ENCODE peak calls at places on chromosomes 16 and 17, in four cellular contexts. One of them, this sample, is unnamed.

GRCh38 chr16:80114699-80115098 is 426.1 kb upstream of the DYNLRB2 start:
- DNase-seq in foreskin fibroblast: no peak
- DNase-seq in mesendoderm: no peak
- DNase-seq in fibroblast of mammary gland: no peak
- DNase-seq in this sample: no peak

GRCh38 chr16:75475420-75475847 is 10.9 kb upstream of the TMEM170A start:
- DNase-seq in fibroblast of mammary gland: no peak
- DNase-seq in foreskin fibroblast: no peak
- DNase-seq in mesendoderm: no peak
- DNase-seq in this sample: no peak

GRCh38 chr17:1007310-1008007 is 10.5 kb downstream of the TIMM22 start:
- DNase-seq in fibroblast of mammary gland: no peak
- DNase-seq in mesendoderm: no peak
- DNase-seq in foreskin fibroblast: no peak
- DNase-seq in this sample: peak

GRCh38 chr17:29176500-29177351 is 3.5 kb downstream of the MYO18A start:
- DNase-seq in fibroblast of mammary gland: peak
- DNase-seq in mesendoderm: peak
- DNase-seq in foreskin fibroblast: peak
- DNase-seq in this sample: peak

GRCh38 chr17:46841561-46842379 is 9.6 kb upstream of the WNT9B start:
- DNase-seq in fibroblast of mammary gland: no peak
- DNase-seq in mesendoderm: peak
- DNase-seq in foreskin fibroblast: peak
- DNase-seq in this sample: no peak

GRCh38 chr17:15780188-15780587 is 48.1 kb downstream of the TBC1D26 start:
- DNase-seq in foreskin fibroblast: no peak
- DNase-seq in mesendoderm: no peak
- DNase-seq in fibroblast of mammary gland: no peak
- DNase-seq in this sample: no peak

GRCh38 chr17:7801582-7801981 is 32.4 kb upstream of the KDM6B start:
- DNase-seq in fibroblast of mammary gland: no peak
- DNase-seq in foreskin fibroblast: no peak
- DNase-seq in mesendoderm: no peak
- DNase-seq in this sample: no peak

GRCh38 chr17:20156196-20157077 is 147.3 kb downstream of the SPECC1 start:
- DNase-seq in fibroblast of mammary gland: peak
- DNase-seq in mesendoderm: peak
- DNase-seq in foreskin fibroblast: peak
- DNase-seq in this sample: peak

GRCh38 chr17:9151091-9151490 is 129.8 kb downstream of the NTN1 start:
- DNase-seq in foreskin fibroblast: no peak
- DNase-seq in fibroblast of mammary gland: no peak
- DNase-seq in mesendoderm: peak
- DNase-seq in this sample: no peak

GRCh38 chr16:12688972-12689850 is 114.5 kb downstream of the CPPED1 start:
- DNase-seq in mesendoderm: no peak
- DNase-seq in fibroblast of mammary gland: no peak
- DNase-seq in foreskin fibroblast: no peak
- DNase-seq in this sample: no peak

GRCh38 chr16:12685806-12686205 is 117.9 kb downstream of the CPPED1 start:
- DNase-seq in mesendoderm: peak
- DNase-seq in fibroblast of mammary gland: no peak
- DNase-seq in foreskin fibroblast: no peak
- DNase-seq in this sample: peak

GRCh38 chr16:12695454-12695853 is 108.2 kb downstream of the CPPED1 start:
- DNase-seq in foreskin fibroblast: no peak
- DNase-seq in fibroblast of mammary gland: no peak
- DNase-seq in mesendoderm: no peak
- DNase-seq in this sample: no peak

DNA sequence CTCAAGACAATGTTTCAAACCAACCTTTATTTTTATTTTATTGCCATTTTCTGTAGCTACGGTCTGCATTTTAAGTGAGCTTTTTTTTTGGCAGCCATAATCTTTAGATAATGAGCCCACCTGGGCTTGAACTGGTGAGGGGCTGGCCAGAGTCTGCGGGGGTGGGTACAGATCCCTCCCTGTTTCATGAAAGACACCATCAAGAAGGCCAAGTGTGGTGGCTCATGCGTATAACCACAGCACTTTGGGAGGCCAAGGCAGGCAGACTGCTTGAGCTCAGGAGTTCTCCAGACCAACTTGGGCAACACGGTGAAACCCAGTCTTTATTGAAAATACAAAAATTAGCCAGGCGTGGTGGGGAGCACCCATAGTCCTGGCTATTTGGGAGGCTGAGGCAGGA is 113.7 kb downstream of the CPPED1 start:
- DNase-seq in mesendoderm: no peak
- DNase-seq in fibroblast of mammary gland: no peak
- DNase-seq in foreskin fibroblast: no peak
- DNase-seq in this sample: no peak
- H3K4me3 ChIP-seq in mesendoderm: no peak
- H3K4me3 ChIP-seq in fibroblast of mammary gland: no peak
- H3K4me3 ChIP-seq in foreskin fibroblast: no peak
- H3K4me3 ChIP-seq in this sample: no peak

DNA sequence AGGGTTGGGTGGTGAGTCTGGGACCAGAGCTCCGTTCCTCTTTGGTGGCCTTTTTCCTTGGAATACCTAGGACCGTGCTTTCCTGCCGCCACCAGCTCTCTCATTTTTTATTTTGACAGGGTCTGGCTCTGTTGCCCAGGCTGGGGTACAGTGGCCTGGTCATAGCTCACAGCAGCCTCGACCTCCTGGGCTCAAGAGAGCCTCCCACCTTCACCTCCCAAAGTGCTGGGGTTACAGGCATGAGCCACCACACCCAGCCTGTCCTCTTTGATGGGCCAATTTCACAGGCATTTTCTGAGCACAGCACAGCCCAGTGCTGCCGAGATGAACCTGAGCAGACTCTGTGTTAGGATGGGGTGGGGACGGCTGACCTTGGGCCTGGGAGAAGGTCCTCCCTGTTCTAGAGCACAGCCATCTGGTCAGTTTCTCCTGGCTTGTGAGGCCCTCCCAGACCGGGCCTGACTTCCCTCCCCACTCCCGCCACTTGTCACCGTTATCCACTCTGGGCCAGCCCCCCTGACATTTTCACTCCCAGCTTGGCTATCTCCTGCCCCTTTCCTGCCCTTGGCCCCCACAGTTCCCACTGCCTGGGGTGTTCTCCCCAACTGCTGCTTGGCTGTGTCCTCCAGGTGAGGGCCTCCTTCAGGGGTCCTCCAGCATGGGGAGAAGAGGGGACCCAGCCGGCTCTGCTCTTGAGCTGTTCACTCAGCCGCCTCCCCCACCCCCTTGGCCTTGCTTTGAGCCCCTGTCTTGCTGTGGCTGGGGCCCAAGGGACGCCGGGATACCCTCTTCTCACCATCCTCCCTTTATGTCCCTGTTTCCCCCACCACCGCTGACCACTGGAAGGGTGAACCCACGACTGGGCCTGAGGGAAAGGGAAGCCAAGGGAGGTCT is 5.0 kb downstream of the ADCY7 start:
- DNase-seq in mesendoderm: no peak
- DNase-seq in foreskin fibroblast: no peak
- DNase-seq in fibroblast of mammary gland: no peak
- DNase-seq in this sample: no peak
- H3K4me3 ChIP-seq in mesendoderm: no peak
- H3K4me3 ChIP-seq in foreskin fibroblast: no peak
- H3K4me3 ChIP-seq in fibroblast of mammary gland: no peak
- H3K4me3 ChIP-seq in this sample: no peak

GRCh38 chr16:57196276-57196675 is 10.1 kb downstream of the RSPRY1 start:
- DNase-seq in mesendoderm: no peak
- DNase-seq in fibroblast of mammary gland: no peak
- DNase-seq in foreskin fibroblast: no peak
- DNase-seq in this sample: no peak
- H3K4me3 ChIP-seq in mesendoderm: no peak
- H3K4me3 ChIP-seq in fibroblast of mammary gland: no peak
- H3K4me3 ChIP-seq in foreskin fibroblast: no peak
- H3K4me3 ChIP-seq in this sample: no peak

DNA sequence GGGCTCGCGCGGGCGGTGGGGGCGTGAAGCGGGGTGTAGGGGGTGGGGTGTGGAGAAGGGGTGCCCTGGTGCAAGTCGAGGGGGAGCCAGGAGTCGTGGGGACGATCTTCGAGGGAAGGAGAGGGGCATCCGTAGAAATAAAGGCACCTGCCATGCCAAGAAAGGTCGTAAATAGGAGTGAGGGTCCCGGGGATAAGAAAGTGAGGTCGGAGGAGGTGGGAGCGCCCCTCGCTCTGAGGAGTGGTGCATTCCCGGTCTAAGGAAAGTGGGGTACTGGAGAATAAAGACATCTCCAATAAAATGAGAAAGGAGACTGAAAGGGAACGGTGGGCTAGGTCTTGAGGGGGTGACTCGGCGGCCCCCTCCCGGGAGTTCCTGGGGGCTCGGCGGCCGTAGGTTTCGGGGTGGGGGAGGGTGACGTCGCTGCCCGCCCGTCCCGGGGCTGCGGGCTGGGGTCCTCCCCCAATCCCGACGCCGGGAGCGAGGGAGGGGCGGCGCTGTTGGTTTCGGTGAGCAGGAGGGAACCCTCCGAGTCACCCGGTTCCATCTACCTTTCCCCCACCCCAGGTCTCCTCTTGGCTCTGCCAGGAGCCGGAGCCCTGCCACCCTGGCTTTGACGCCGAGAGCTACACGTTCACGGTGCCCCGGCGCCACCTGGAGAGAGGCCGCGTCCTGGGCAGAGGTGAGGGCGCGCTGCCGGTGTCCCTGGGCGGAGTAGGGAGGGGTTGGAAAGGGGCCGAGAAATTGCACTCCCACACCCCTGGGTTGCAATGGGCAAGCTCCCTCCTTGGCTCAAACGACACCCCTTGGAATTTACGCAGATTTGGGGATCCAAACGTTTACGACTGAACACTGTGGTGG is 868 bp downstream of the CDH1 start:
- DNase-seq in fibroblast of mammary gland: no peak
- DNase-seq in mesendoderm: no peak
- DNase-seq in foreskin fibroblast: no peak
- DNase-seq in this sample: peak
- H3K4me3 ChIP-seq in fibroblast of mammary gland: no peak
- H3K4me3 ChIP-seq in mesendoderm: peak
- H3K4me3 ChIP-seq in foreskin fibroblast: no peak
- H3K4me3 ChIP-seq in this sample: peak

GRCh38 chr17:13996758-13997157 is 72.5 kb upstream of the COX10 start:
- DNase-seq in foreskin fibroblast: peak
- DNase-seq in fibroblast of mammary gland: no peak
- DNase-seq in mesendoderm: no peak
- DNase-seq in this sample: no peak

GRCh38 chr17:13994050-13994449 is 75.3 kb upstream of the COX10 start:
- DNase-seq in fibroblast of mammary gland: no peak
- DNase-seq in foreskin fibroblast: no peak
- DNase-seq in mesendoderm: no peak
- DNase-seq in this sample: no peak

GRCh38 chr17:13993106-13993505 is 76.2 kb upstream of the COX10 start:
- DNase-seq in fibroblast of mammary gland: no peak
- DNase-seq in foreskin fibroblast: no peak
- DNase-seq in mesendoderm: no peak
- DNase-seq in this sample: no peak

DNA sequence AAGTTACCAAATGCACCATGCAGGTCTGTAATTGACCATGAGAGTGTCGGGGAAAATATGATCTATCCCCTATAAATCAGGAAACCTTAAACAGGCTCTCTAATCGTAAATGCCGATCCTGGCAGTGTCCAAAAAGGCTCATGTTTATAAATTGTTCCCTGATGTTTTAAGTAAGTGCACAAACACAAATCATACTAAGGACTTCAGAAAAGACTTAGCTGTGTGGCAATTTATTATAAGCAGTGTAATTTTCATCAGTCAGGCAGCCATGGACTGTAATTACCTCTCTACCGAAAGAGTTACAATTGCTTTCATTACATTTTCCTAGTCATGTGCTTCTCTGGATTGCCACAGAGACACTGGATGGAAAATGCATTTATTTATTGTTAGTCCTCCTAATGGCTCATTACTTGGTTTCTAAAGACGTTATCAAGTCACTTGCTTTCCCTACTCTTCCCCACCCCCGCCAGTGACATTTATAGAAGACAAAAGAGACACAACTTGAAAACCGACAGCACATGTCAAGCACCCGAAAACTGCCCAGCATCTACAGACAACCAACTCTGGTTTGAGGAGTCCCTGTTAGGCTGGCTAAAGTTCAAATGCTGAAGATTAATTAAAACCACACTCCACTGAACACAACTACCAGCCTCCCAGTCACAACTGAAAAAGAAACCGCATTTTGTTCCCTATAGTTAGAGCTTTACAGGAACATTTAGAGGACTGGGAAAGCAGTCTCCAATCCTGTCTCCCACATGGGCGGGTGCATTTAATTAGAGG is 73.3 kb upstream of the COX10 start:
- DNase-seq in mesendoderm: no peak
- DNase-seq in fibroblast of mammary gland: no peak
- DNase-seq in foreskin fibroblast: peak
- DNase-seq in this sample: no peak
- H3K4me3 ChIP-seq in mesendoderm: no peak
- H3K4me3 ChIP-seq in fibroblast of mammary gland: no peak
- H3K4me3 ChIP-seq in foreskin fibroblast: peak
- H3K4me3 ChIP-seq in this sample: no peak

DNA sequence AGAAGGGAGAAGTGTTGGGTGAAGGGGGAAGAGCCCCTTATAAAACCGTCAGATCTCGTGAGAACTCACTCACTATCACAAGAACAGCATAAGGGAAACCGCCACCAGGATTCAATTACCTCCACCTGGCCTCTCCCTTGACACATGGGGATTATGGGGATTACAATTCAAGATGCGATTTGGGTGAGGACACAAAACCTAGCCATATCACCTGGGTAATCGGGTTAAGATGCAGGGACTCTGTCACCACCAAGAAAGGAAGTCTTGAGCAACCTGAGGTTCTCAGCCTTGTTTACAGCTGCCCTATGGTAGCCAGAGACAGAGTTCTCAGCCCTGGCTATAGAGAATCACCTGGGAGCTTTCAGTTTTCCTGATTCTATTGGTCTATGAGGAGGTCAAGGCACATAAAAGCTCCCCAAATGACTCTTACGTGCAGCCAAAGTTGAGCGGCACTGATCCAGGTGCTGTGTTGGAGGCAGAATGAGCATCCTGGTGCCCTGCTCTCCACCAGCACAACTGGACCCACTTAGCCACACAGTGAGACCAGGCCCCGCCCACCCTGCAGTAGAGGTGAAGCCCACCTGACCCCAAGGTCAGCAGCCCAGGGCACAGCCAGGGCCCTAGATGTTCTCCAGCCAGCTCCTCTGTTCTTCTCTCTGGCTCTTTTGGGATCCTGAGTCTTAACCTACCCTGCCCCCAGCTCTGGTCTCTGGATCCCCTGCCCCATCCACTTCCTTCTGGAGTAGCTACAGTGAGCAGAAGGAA is 138.5 kb upstream of the CDH5 start:
- DNase-seq in mesendoderm: peak
- DNase-seq in fibroblast of mammary gland: no peak
- DNase-seq in foreskin fibroblast: no peak
- DNase-seq in this sample: no peak
- H3K4me3 ChIP-seq in mesendoderm: no peak
- H3K4me3 ChIP-seq in fibroblast of mammary gland: no peak
- H3K4me3 ChIP-seq in foreskin fibroblast: no peak
- H3K4me3 ChIP-seq in this sample: no peak